ENCODE peak calls at places on chromosomes 1 and 21, in nine cellular contexts. O is colonic mucosa, E is astrocyte, D is lower lobe of right lung, W is transverse colon, P is MM.1S, B is PC-3, X is heart right ventricle, A is stomach. S is an unnamed sample. For H3K36me3, the result is how much of the 10 kb centered on the place peaks cover.

GRCh38 chr1:202085682-202086373 is 36.9 kb upstream of the GPR37L1 start:
- DNase-seq in W (peak), E (no peak), D (no peak), P (no peak), O (peak), B (no peak), A (peak), X (peak), S (no peak)

GRCh38 chr1:143698016-143698415 is 273.8 kb downstream of the FAM72C start:
- DNase-seq in P (peak), W (peak), A (peak), O (peak), B (peak), E (no peak), X (peak), D (peak), S (peak)

GRCh38 chr1:150695561-150695960 is 1.4 kb downstream of the GOLPH3L start:
- DNase-seq in B (peak), O (no peak), X (no peak), A (no peak), D (no peak), E (no peak), W (no peak), P (no peak), S (no peak)

GRCh38 chr1:39754906-39755504 is 16.1 kb downstream of the OXCT2 start:
- DNase-seq in A (no peak), X (no peak), W (no peak), O (no peak), B (no peak), D (no peak), P (no peak), E (peak), S (no peak)

GRCh38 chr1:79373481-79374132 is 367.1 kb upstream of the ADGRL4 start:
- DNase-seq in E (peak), A (peak), D (no peak), B (no peak), P (no peak), O (no peak), X (no peak), W (no peak), S (peak)

GRCh38 chr1:202572867-202573266 is 137.4 kb downstream of the SYT2 start:
- DNase-seq in O (no peak), E (no peak), P (no peak), D (no peak), X (no peak), B (no peak), W (no peak), A (no peak), S (no peak)

GRCh38 chr1:2935184-2935583 is 86.1 kb upstream of the ACTRT2 start:
- DNase-seq in D (peak), E (no peak), A (no peak), W (no peak), B (no peak), X (no peak), O (no peak), P (no peak), S (no peak)

GRCh38 chr1:118158918-118159317 is 26.1 kb downstream of the SPAG17 start:
- DNase-seq in D (no peak), W (no peak), E (peak), O (no peak), X (no peak), B (peak), A (no peak), P (no peak), S (no peak)

GRCh38 chr1:178614286-178614685 is 101.4 kb downstream of the TEX35 start:
- DNase-seq in E (no peak), A (no peak), B (no peak), O (no peak), X (no peak), W (no peak), P (no peak), D (no peak), S (no peak)

GRCh38 chr1:31487143-31487542 is 74.1 kb downstream of the SERINC2 start:
- DNase-seq in A (no peak), O (no peak), B (no peak), X (no peak), D (no peak), P (peak), W (no peak), E (no peak), S (no peak)

GRCh38 chr1:48617227-48617626 is 145.2 kb upstream of the SPATA6 start:
- DNase-seq in P (no peak), A (no peak), D (no peak), B (no peak), O (no peak), E (peak), X (no peak), W (no peak), S (no peak)

GRCh38 chr1:227472772-227473171 is 90.6 kb upstream of the ZNF678 start:
- DNase-seq in E (no peak), D (no peak), B (peak), O (no peak), W (no peak), P (no peak), X (no peak), A (no peak), S (no peak)

GRCh38 chr1:226882631-226883409 is 12.4 kb downstream of the PSEN2 start:
- DNase-seq in X (no peak), A (no peak), O (no peak), B (peak), P (peak), D (no peak), E (peak), W (peak), S (no peak)

GRCh38 chr1:15676010-15676409 is 8.1 kb upstream of the PLEKHM2 start:
- DNase-seq in A (no peak), O (no peak), E (no peak), P (no peak), X (no peak), W (no peak), D (no peak), B (no peak), S (peak)

GRCh38 chr1:9722378-9722749 is 70.8 kb downstream of the PIK3CD start:
- DNase-seq in A (no peak), D (no peak), O (no peak), X (no peak), P (no peak), W (no peak), B (no peak), E (no peak), S (no peak)

GRCh38 chr1:9723926-9724325 is 72.4 kb downstream of the PIK3CD start:
- DNase-seq in X (no peak), W (no peak), E (no peak), B (no peak), D (no peak), O (no peak), A (no peak), P (no peak), S (no peak)

GRCh38 chr1:9724706-9725476 is 73.4 kb downstream of the PIK3CD start:
- DNase-seq in W (peak), X (peak), B (peak), A (peak), D (peak), O (peak), E (no peak), P (peak), S (peak)

GRCh38 chr1:9721606-9722377 is 70.3 kb downstream of the PIK3CD start:
- DNase-seq in B (peak), O (peak), P (peak), D (no peak), X (peak), W (peak), E (no peak), A (no peak), S (no peak)

DNA sequence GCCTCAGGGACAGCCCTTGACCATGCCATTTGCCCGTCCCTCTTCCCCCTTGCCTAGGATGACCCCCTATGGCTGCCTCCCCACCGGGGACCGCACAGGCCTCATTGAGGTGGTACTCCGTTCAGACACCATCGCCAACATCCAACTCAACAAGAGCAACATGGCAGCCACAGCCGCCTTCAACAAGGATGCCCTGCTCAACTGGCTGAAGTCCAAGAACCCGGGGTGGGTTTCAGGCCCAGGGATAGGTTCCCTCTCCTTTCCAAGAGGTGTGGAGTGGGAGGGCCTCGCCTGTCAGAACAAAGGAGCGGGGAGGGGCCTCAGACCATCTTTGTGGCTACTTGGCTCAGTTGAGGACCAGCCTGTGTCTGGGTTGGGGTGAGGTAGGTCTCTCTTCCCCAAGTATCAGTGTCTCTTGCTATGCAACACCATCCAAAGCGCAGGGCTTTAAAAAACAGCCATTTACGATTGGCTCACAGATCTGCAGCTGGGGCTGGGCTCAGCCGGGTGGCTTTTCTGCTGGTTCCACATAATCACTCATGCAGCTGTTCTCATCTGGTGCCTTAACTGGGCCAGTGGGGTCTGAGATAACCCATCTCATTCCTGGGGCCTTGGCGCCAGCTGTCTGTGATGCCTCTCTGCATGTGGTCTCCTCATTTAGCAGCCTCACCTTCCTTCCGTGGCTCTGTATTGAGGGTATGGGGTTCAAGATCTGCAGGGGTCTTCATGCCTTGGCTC is 71.7 kb downstream of the PIK3CD start:
- DNase-seq in A (no peak), X (no peak), B (no peak), E (no peak), W (no peak), P (no peak), O (no peak), D (no peak), S (no peak)
- H3K36me3 ChIP-seq in A (half or more), X (under half), B (under half), E (under half), W (under half), P (under half), O (under half), D (half or more), S (half or more)

GRCh38 chr1:161885013-161885412 is 118.9 kb downstream of the ATF6 start:
- DNase-seq in O (no peak), E (peak), A (no peak), D (no peak), W (no peak), P (no peak), X (no peak), B (peak), S (no peak)
- TF ChIP-seq CTCF in O (no peak), E (no peak), A (no peak), D (no peak), W (no peak), P (no peak), X (no peak), B (no peak), S (no peak)

GRCh38 chr21:33844890-33845205 is 70.8 kb downstream of the ATP5PO start:
- DNase-seq in B (no peak), E (no peak), O (no peak), X (no peak), P (no peak), W (no peak), A (no peak), D (no peak), S (no peak)
- H3K27ac ChIP-seq in B (no peak), E (no peak), O (no peak), X (no peak), P (no peak), W (no peak), A (no peak), D (no peak), S (no peak)

GRCh38 chr21:21668198-21668597 is 670.0 kb downstream of the NCAM2 start:
- DNase-seq in O (no peak), E (no peak), B (no peak), W (no peak), P (peak), A (no peak), X (no peak), D (no peak), S (no peak)
- H3K36me3 ChIP-seq in O (under half), E (under half), B (under half), W (under half), P (under half), A (under half), X (under half), D (under half), S (under half)

DNA sequence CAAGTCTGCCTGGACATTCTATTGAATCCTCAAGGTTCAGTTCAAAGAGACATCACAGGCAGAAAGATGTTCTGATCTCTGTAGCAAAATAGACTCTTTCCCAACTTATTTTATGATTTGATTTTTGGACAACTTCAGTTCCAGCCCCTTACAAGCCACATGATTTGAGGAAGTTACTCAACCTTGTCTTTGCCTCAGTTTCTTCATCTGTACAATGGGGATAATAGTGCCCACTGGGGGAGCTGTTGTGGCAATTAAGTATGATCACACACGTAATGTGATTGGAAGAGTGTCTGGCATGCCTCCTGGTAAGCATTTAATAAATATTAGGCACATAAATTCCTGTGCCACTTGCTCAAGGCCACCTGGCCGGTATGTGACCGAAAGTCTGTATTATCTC is 130.6 kb downstream of the DAB1 start:
- DNase-seq in D (no peak), B (no peak), P (no peak), X (no peak), E (no peak), W (no peak), A (no peak), O (no peak), S (no peak)
- TF ChIP-seq CTCF in D (no peak), B (no peak), P (no peak), X (no peak), E (no peak), W (no peak), A (no peak), O (no peak), S (no peak)

GRCh38 chr1:89905391-89906058 is 84.7 kb downstream of the LRRC8D start:
- DNase-seq in X (no peak), O (no peak), P (no peak), W (no peak), B (peak), E (no peak), A (no peak), D (no peak), S (no peak)
- H3K27ac ChIP-seq in X (no peak), O (no peak), P (no peak), W (no peak), B (peak), E (no peak), A (no peak), D (no peak), S (no peak)

GRCh38 chr1:184061396-184062003 is 10.0 kb downstream of the TSEN15 start:
- DNase-seq in P (no peak), O (no peak), A (no peak), E (peak), W (no peak), B (no peak), D (no peak), X (no peak), S (no peak)
- H3K36me3 ChIP-seq in P (under half), O (under half), A (under half), E (under half), W (under half), B (under half), D (under half), X (under half), S (under half)

GRCh38 chr1:67771152-67771551 is 62.1 kb downstream of the GNG12 start:
- DNase-seq in W (no peak), D (no peak), B (peak), A (peak), P (no peak), O (no peak), E (peak), X (no peak), S (no peak)
- TF ChIP-seq CTCF in W (peak), D (no peak), B (peak), A (no peak), P (no peak), O (no peak), E (peak), X (no peak), S (peak)

DNA sequence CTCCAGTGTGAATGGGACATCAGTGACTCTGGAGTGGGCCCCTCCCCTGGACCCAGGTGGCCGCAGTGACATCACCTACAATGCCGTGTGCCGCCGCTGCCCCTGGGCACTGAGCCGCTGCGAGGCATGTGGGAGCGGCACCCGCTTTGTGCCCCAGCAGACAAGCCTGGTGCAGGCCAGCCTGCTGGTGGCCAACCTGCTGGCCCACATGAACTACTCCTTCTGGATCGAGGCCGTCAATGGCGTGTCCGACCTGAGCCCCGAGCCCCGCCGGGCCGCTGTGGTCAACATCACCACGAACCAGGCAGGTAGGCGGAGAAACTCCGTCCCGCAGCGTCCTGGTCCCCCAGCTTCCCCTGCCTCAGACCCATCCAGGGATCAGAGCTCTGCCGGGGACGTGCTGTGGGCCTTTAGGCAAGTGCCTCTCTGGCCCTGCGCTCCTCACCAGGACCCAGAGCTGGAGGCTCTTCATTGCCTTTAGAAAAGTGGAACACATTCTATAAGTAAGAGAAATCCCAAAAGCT is 25.7 kb downstream of the EPHA8 start:
- DNase-seq in O (no peak), A (no peak), B (no peak), D (no peak), W (no peak), P (no peak), X (no peak), E (no peak), S (no peak)
- H3K27ac ChIP-seq in O (no peak), A (no peak), B (no peak), D (no peak), W (no peak), P (no peak), X (no peak), E (no peak), S (no peak)